ENCODE peak calls at places on chromosomes 2 and 18, in four cellular contexts. W, E, O and K are unnamed samples.

GRCh38 chr2:172081248-172082022 is 3.9 kb upstream of the DLX1 start:
- DNase-seq in O (no peak), E (no peak), W (no peak), K (no peak)

GRCh38 chr2:98907966-98908905 is 27.8 kb downstream of the CRACDL start:
- DNase-seq in O (no peak), E (no peak), W (no peak), K (no peak)

GRCh38 chr2:230520875-230521155 is 104.8 kb downstream of the SP100 start:
- DNase-seq in W (no peak), E (no peak), O (no peak), K (no peak)

GRCh38 chr2:30239308-30240161 is 8.2 kb downstream of the LBH start:
- DNase-seq in W (no peak), E (peak), O (no peak), K (no peak)

GRCh38 chr18:35203001-35203553 is 37.8 kb upstream of the ZNF397 start:
- DNase-seq in E (no peak), W (no peak), O (no peak), K (no peak)

GRCh38 chr2:159873136-159873728 is 75.2 kb upstream of the CD302 start:
- DNase-seq in O (no peak), E (peak), W (no peak), K (no peak)

GRCh38 chr18:76464281-76465259 is 30.5 kb downstream of the ZNF516 start:
- DNase-seq in E (no peak), O (no peak), W (no peak), K (no peak)

GRCh38 chr18:2881490-2882195 is 34.8 kb downstream of the EMILIN2 start:
- DNase-seq in E (no peak), O (no peak), W (no peak), K (no peak)

GRCh38 chr2:199488772-199489400 is 31.1 kb upstream of the SATB2 start:
- DNase-seq in W (peak), E (peak), O (no peak), K (peak)

GRCh38 chr18:46061387-46061786 is 10.7 kb downstream of the PSTPIP2 start:
- DNase-seq in E (no peak), O (no peak), W (no peak), K (no peak)

GRCh38 chr2:238593236-238593635 is 166.5 kb downstream of the ASB1 start:
- DNase-seq in W (no peak), E (no peak), O (no peak), K (no peak)

GRCh38 chr18:10052871-10053270 is 139.1 kb downstream of the VAPA start:
- DNase-seq in W (no peak), E (no peak), O (no peak), K (no peak)

GRCh38 chr2:172927381-172928357 is 148.0 kb upstream of the MAP3K20 start:
- DNase-seq in W (no peak), O (no peak), E (no peak), K (no peak)

GRCh38 chr2:223532712-223533111 is 69.4 kb downstream of the SCG2 start:
- DNase-seq in O (no peak), E (no peak), W (peak), K (no peak)

GRCh38 chr2:237350070-237350469 is 63.9 kb downstream of the COL6A3 start:
- DNase-seq in W (no peak), O (no peak), E (no peak), K (no peak)

GRCh38 chr2:47373747-47374146 is 29.2 kb upstream of the MSH2 start:
- DNase-seq in E (peak), W (no peak), O (no peak), K (no peak)

GRCh38 chr2:102975996-102976636 is 214.3 kb downstream of the TMEM182 start:
- DNase-seq in O (no peak), E (peak), W (peak), K (no peak)

GRCh38 chr18:55999641-56000040 is 411.6 kb upstream of the TCF4 start:
- DNase-seq in E (no peak), W (no peak), O (no peak), K (no peak)

DNA sequence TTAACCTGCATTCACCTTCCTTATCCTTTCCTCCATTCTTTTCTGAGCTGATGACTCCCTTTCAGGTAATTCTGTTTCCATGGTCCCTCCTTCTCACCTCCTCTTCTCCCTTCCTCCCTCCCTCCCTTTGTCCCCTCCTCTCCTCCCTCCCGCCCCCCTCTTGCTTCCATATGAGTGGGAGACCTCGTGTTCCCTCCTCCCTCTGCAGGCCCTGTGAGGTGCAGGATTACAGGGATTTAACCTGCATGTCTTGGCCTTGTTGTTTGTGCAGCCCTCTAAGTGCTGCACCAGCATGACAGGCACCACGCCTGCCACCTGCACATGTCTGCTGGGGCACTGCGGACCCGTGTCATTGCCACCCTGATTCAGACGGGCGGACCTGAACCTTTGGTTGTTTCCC is 103.1 kb downstream of the SNTG2 start:
- DNase-seq in E (no peak), W (no peak), O (no peak), K (no peak)
- TF ChIP-seq SPI1 in E (no peak), W (no peak), O (no peak), K (no peak)

DNA sequence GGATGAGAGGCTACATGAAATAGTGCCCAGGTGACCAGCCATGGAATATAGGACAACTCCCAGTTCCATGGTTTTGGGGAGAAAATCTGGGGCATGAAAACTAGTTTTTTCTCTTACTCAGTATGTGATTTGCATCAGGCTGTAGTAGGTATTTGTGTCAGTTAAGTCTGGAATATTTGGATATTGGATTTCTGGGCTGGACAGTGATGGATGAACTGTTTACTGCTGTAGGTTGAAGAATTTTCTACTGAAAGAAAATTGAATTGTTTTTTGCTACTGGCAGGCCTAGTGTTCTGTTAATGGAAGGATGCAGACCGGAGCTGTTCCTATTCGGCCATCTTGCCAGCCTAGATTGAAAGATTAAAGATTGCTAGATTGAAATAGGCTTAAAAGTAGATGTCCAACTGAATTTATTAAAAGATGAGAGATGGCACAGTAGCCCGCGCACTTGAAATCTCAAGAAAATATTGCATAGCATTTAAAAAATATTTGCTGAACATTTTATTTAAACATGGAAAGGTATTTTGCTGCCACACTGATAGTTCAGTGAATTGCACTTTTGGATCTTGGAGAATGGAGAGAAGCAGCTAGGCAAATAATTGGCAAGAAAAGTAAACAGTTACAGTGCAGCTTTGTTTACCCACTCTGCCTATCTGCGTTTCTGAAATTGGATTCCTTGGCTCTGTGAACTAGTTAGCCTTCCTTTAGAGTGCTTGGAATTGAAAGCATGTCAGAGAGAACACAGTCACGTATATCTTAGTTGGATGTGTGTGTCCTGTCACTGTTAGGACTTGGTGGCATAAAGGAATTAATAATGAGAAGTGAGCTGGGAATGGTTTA is 54.1 kb downstream of the EPB41L5 start:
- DNase-seq in E (no peak), O (no peak), W (no peak), K (no peak)
- TF ChIP-seq SPI1 in E (no peak), O (no peak), W (no peak), K (no peak)

GRCh38 chr2:174428214-174428613 is 32.7 kb downstream of the SCRN3 start:
- DNase-seq in O (no peak), E (no peak), W (no peak), K (no peak)
- TF ChIP-seq SPI1 in O (no peak), E (no peak), W (no peak), K (no peak)

GRCh38 chr2:71995067-71995665 is 152.5 kb downstream of the CYP26B1 start:
- DNase-seq in O (no peak), E (no peak), W (no peak), K (no peak)
- TF ChIP-seq SPI1 in O (no peak), E (no peak), W (no peak), K (no peak)